ENCODE peak calls at places on chromosomes 11 and 22, in seven cellular contexts. V is ovary, A is body of pancreas, W is non-pigmented ciliary epithelial cell, J is anterior cingulate cortex, Z is erythroblast, F is endodermal cell. B is an unnamed sample.

GRCh38 chr11:3225826-3226750 is 6.1 kb downstream of the MRGPRE start:
- DNase-seq in V (no peak), A (no peak), W (no peak), J (no peak), Z (no peak), F (no peak), B (no peak)

GRCh38 chr22:44702479-44703219 is 645 bp downstream of the PRR5 start:
- DNase-seq in V (peak; percentile 48), A (peak; percentile 55), W (no peak), J (no peak), Z (peak; percentile 28), F (peak; percentile 83), B (peak; percentile 66)

GRCh38 chr22:49365191-49365837 is 462.4 kb downstream of the BRD1 start:
- DNase-seq in V (no peak), A (no peak), W (no peak), J (no peak), Z (no peak), F (no peak), B (peak; percentile 31)

GRCh38 chr11:76266269-76266668 is 60.0 kb upstream of the WNT11 start:
- DNase-seq in V (no peak), A (no peak), W (peak; percentile 31), J (no peak), Z (no peak), F (no peak), B (no peak)

GRCh38 chr11:67345949-67346819 is 7.2 kb downstream of the POLD4 start:
- DNase-seq in V (no peak), A (peak; percentile 72), W (no peak), J (peak; percentile 17), Z (peak; percentile 27), F (peak; percentile 71), B (no peak)

GRCh38 chr22:21807545-21807944 is 59.9 kb downstream of the MAPK1 start:
- DNase-seq in V (no peak), A (no peak), W (no peak), J (no peak), Z (no peak), F (no peak), B (no peak)

GRCh38 chr22:50546326-50547230 is 879 bp downstream of the KLHDC7B start:
- DNase-seq in V (no peak), A (no peak), W (no peak), J (no peak), Z (no peak), F (peak; percentile 45), B (no peak)

GRCh38 chr22:17537155-17537554 is 26.1 kb upstream of the SLC25A18 start:
- DNase-seq in V (no peak), A (no peak), W (no peak), J (no peak), Z (no peak), F (no peak), B (no peak)

GRCh38 chr11:12677131-12677530 is 2.9 kb downstream of the TEAD1 start:
- DNase-seq in V (no peak), A (no peak), W (no peak), J (no peak), Z (no peak), F (peak; percentile 54), B (no peak)

GRCh38 chr22:37140686-37141323 is 8.9 kb downstream of the IL2RB start:
- DNase-seq in V (no peak), A (no peak), W (no peak), J (no peak), Z (no peak), F (no peak), B (no peak)

GRCh38 chr22:20430641-20431519 is 6.7 kb downstream of the SCARF2 start:
- DNase-seq in V (peak; percentile 31), A (peak; percentile 62), W (no peak), J (peak; percentile 54), Z (peak; percentile 56), F (peak; percentile 87), B (peak; percentile 63)

GRCh38 chr11:1870721-1871466 is 18.0 kb downstream of the LSP1 start:
- DNase-seq in V (no peak), A (peak; percentile 75), W (no peak), J (peak; percentile 61), Z (no peak), F (no peak), B (no peak)

GRCh38 chr11:35946766-35947165 is 2.9 kb downstream of the LDLRAD3 start:
- DNase-seq in V (no peak), A (no peak), W (no peak), J (no peak), Z (no peak), F (peak; percentile 75), B (no peak)

GRCh38 chr22:37626144-37626543 is 13.3 kb upstream of the SH3BP1 start:
- DNase-seq in V (peak; percentile 86), A (peak; percentile 55), W (no peak), J (no peak), Z (no peak), F (no peak), B (no peak)

GRCh38 chr11:36309779-36310178 is 13.7 kb downstream of the PRR5L start:
- DNase-seq in V (no peak), A (no peak), W (no peak), J (no peak), Z (peak; percentile 2), F (no peak), B (no peak)

GRCh38 chr11:86735462-86736302 is 63.3 kb upstream of the ME3 start:
- DNase-seq in V (no peak), A (no peak), W (no peak), J (no peak), Z (no peak), F (no peak), B (no peak)

GRCh38 chr22:42437488-42438292 is 5.5 kb upstream of the NFAM1 start:
- DNase-seq in V (peak; percentile 76), A (peak; percentile 77), W (no peak), J (peak; percentile 86), Z (peak; percentile 81), F (peak; percentile 93), B (peak; percentile 89)

GRCh38 chr11:127675602-127676001 is 675.0 kb upstream of the KIRREL3 start:
- DNase-seq in V (no peak), A (peak; percentile 23), W (no peak), J (no peak), Z (no peak), F (no peak), B (no peak)

GRCh38 chr11:43942651-43943356 is 367 bp downstream of the C11orf96 start:
- DNase-seq in V (peak; percentile 71), A (peak; percentile 27), W (no peak), J (no peak), Z (peak; percentile 37), F (peak; percentile 79), B (no peak)

GRCh38 chr11:89119426-89119825 is 53.6 kb upstream of the GRM5 start:
- DNase-seq in V (no peak), A (no peak), W (no peak), J (no peak), Z (no peak), F (no peak), B (no peak)

GRCh38 chr22:45867118-45867905 is 109.7 kb downstream of the WNT7B start:
- DNase-seq in V (no peak), A (peak; percentile 35), W (no peak), J (no peak), Z (peak; percentile 15), F (peak; percentile 83), B (no peak)